ENCODE peak calls at places on chromosomes 5 and 9, in seven cellular contexts. Q is HepG2, D is A549, N is IMR-90, L is K562, S is GM12878, G is SK-N-SH. A is an unnamed sample.
A peak's percentile ranks its signal among the peaks of the same experiment; 100 is the strongest.

GRCh38 chr9:129202613-129203555 is 24.8 kb upstream of the IER5L start:
- DNase-seq in G (peak; percentile 95), L (peak; percentile 90), Q (peak; percentile 28), D (peak; percentile 83), S (no peak), N (peak; percentile 63), A (peak; percentile 99)

GRCh38 chr5:134957920-134958608 is 9.6 kb upstream of the CATSPER3 start:
- DNase-seq in N (no peak), G (no peak), S (no peak), D (no peak), L (no peak), Q (no peak), A (no peak)

GRCh38 chr9:82829818-82830217 is 233.1 kb downstream of the RASEF start:
- DNase-seq in S (no peak), N (no peak), G (no peak), L (no peak), D (no peak), Q (no peak), A (no peak)

GRCh38 chr9:3585616-3586015 is 59.8 kb upstream of the RFX3 start:
- DNase-seq in G (no peak), L (no peak), N (no peak), D (no peak), Q (no peak), S (no peak), A (no peak)

GRCh38 chr5:99973779-99974178 is 561.4 kb upstream of the FAM174A start:
- DNase-seq in D (no peak), Q (no peak), L (no peak), S (no peak), G (no peak), N (no peak), A (no peak)

GRCh38 chr9:15306068-15306756 is 804 bp downstream of the TTC39B start:
- DNase-seq in N (peak; percentile 56), L (no peak), G (peak; percentile 55), Q (peak; percentile 59), D (peak; percentile 30), S (no peak), A (peak; percentile 74)

GRCh38 chr9:116855881-116856662 is 169.0 kb downstream of the TRIM32 start:
- DNase-seq in Q (no peak), D (no peak), N (no peak), G (no peak), L (no peak), S (no peak), A (no peak)

GRCh38 chr9:6909186-6909585 is 151.4 kb downstream of the KDM4C start:
- DNase-seq in N (no peak), L (no peak), Q (no peak), D (no peak), S (no peak), G (no peak), A (no peak)

GRCh38 chr9:89426389-89426961 is 71.4 kb downstream of the SEMA4D start:
- DNase-seq in G (no peak), D (no peak), L (no peak), N (no peak), Q (no peak), S (peak; percentile 96), A (no peak)

GRCh38 chr9:122116040-122116439 is 22.9 kb upstream of the TTLL11 start:
- DNase-seq in N (no peak), Q (no peak), S (no peak), D (no peak), G (no peak), L (no peak), A (no peak)

GRCh38 chr5:175867587-175868347 is 3.6 kb upstream of the CPLX2 start:
- DNase-seq in S (no peak), N (no peak), D (peak; percentile 96), L (peak; percentile 43), G (peak; percentile 85), Q (peak; percentile 90), A (no peak)

GRCh38 chr9:85541876-85542275 is 199.9 kb downstream of the AGTPBP1 start:
- DNase-seq in Q (no peak), G (no peak), S (no peak), L (no peak), D (no peak), N (no peak), A (no peak)

GRCh38 chr5:93378073-93378472 is 202.9 kb downstream of the NR2F1-AS1 start:
- DNase-seq in G (no peak), L (no peak), N (peak; percentile 95), D (no peak), Q (no peak), S (no peak), A (no peak)

GRCh38 chr9:93155716-93156474 is 21.8 kb upstream of the NINJ1 start:
- DNase-seq in L (no peak), D (no peak), N (no peak), G (no peak), Q (no peak), S (no peak), A (no peak)

GRCh38 chr5:16852251-16853005 is 83.7 kb downstream of the MYO10 start:
- DNase-seq in G (no peak), S (no peak), L (no peak), N (no peak), Q (no peak), D (no peak), A (no peak)

GRCh38 chr5:98218838-98219237 is 554.6 kb upstream of the RGMB start:
- DNase-seq in Q (no peak), N (no peak), G (no peak), D (no peak), S (no peak), L (no peak), A (no peak)

GRCh38 chr9:86990276-86990675 is 43.0 kb upstream of the GAS1 start:
- DNase-seq in G (no peak), N (no peak), Q (no peak), L (no peak), S (no peak), D (no peak), A (no peak)

GRCh38 chr9:91948061-91948422 is 2.0 kb downstream of the ROR2 start:
- DNase-seq in G (peak; percentile 44), L (peak; percentile 77), S (no peak), N (peak; percentile 16), Q (no peak), D (no peak), A (no peak)

GRCh38 chr9:98926016-98926415 is 17.7 kb upstream of the COL15A1 start:
- DNase-seq in G (no peak), S (no peak), Q (no peak), N (peak; percentile 66), L (no peak), D (no peak), A (no peak)

GRCh38 chr5:133472829-133473228 is 139.5 kb downstream of the FSTL4 start:
- DNase-seq in N (no peak), G (no peak), Q (no peak), S (no peak), D (no peak), L (peak; percentile 47), A (no peak)

GRCh38 chr9:121302341-121302740 is 34.4 kb downstream of the GSN start:
- DNase-seq in S (no peak), Q (no peak), G (no peak), L (no peak), D (no peak), N (no peak), A (no peak)

GRCh38 chr5:32692066-32692746 is 18.9 kb upstream of the NPR3 start:
- DNase-seq in L (no peak), D (no peak), Q (no peak), N (peak; percentile 80), G (no peak), S (no peak), A (no peak)

GRCh38 chr5:110321117-110321516 is 405.4 kb downstream of the TMEM232 start:
- DNase-seq in L (no peak), D (no peak), G (no peak), Q (no peak), N (no peak), S (no peak), A (no peak)

GRCh38 chr5:143921525-143922311 is 109.8 kb downstream of the HMHB1 start:
- DNase-seq in S (no peak), D (peak; percentile 70), G (no peak), N (peak; percentile 85), Q (no peak), L (no peak), A (no peak)

GRCh38 chr5:138449501-138450239 is 10.8 kb downstream of the REEP2 start:
- DNase-seq in N (peak; percentile 75), L (peak; percentile 90), G (peak; percentile 96), D (peak; percentile 81), S (no peak), Q (peak; percentile 63), A (no peak)

DNA sequence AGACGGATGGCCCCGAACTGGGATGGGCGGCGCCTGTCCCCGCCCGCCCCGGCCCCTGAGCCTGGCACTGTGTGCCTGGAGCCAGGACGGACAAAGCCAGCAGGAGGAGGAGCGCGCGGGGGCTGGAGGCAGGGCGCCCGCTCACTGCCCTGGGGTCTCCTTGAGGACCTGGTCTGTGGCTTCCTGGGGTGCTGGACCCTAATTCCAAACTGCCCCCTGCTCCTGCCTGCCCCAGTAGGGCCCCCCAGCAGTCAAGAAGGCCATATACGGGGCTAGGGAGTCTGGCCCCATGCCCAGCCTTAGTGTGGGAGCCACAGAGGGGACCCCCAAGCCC is 29.2 kb upstream of the RXRA start:
- DNase-seq in D (no peak), Q (no peak), N (no peak), G (no peak), L (no peak), S (no peak), A (no peak)
- TF ChIP-seq RFX5 in D (no peak), Q (no peak), N (no peak), G (no peak), L (no peak), S (no peak), A (no peak)

DNA sequence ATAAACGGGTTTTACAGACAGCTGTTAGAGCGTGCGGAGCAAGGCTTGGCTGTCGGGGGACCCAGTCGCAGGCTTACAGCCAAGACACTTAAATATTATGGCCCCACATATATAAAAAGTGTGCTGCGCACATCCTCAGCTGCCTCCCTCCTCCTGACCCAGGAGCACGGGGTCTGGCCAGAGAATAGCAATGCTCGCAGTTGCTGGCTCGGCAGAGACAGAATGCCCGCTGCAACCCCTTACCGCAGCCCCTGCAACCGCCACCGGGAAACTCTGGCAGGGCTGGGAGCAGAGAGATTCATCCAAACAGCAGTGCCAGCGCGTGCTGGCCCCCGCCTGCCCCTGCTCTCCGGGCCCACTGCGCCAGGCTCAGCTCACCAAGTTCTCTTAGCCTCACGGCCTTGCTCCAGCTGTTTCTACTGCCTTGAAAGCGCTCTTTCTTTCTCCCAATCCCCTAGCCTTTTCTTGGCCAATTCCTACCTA is 28.3 kb upstream of the MVB12B start:
- DNase-seq in Q (no peak), G (no peak), S (no peak), L (no peak), N (no peak), D (no peak), A (no peak)
- TF ChIP-seq RFX5 in Q (no peak), G (no peak), S (no peak), L (no peak), N (no peak), D (no peak), A (no peak)

GRCh38 chr5:147479431-147479830 is 30.4 kb downstream of the DPYSL3 start:
- DNase-seq in S (peak; percentile 31), N (no peak), Q (no peak), L (no peak), G (peak; percentile 40), D (no peak), A (no peak)
- TF ChIP-seq RFX5 in S (no peak), N (no peak), Q (no peak), L (no peak), G (no peak), D (no peak), A (no peak)

GRCh38 chr5:62385816-62386400 is 17.8 kb downstream of the DIMT1 start:
- DNase-seq in L (no peak), D (no peak), G (no peak), N (no peak), S (no peak), Q (no peak), A (no peak)

GRCh38 chr5:62386824-62387223 is 16.9 kb downstream of the DIMT1 start:
- DNase-seq in G (no peak), L (no peak), N (peak; percentile 13), Q (no peak), S (no peak), D (no peak), A (no peak)

GRCh38 chr5:62385136-62385535 is 18.6 kb downstream of the DIMT1 start:
- DNase-seq in Q (no peak), G (no peak), L (no peak), S (no peak), D (no peak), N (no peak), A (no peak)
- TF ChIP-seq RFX5 in Q (no peak), G (no peak), L (no peak), S (no peak), D (no peak), N (no peak), A (no peak)